ENCODE peak calls at places on chromosomes 4 and X, in eight cellular contexts. C, D, T, K, X, J, U and N are unnamed samples.

GRCh38 chrX:76109654-76110053 is 63.2 kb upstream of the PBDC1 start:
- DNase-seq in C (no peak), D (no peak), T (no peak), K (no peak), X (no peak), J (no peak), U (no peak), N (no peak)

GRCh38 chr4:99723555-99724450 is 66.2 kb upstream of the C4orf54 start:
- DNase-seq in C (peak; percentile 23), D (no peak), T (peak; percentile 31), K (no peak), X (no peak), J (peak; percentile 81), U (peak; percentile 68), N (peak; percentile 74)

GRCh38 chrX:6363193-6363592 is 134.5 kb upstream of the NLGN4X start:
- DNase-seq in C (no peak), D (no peak), T (no peak), K (no peak), X (no peak), J (no peak), U (no peak), N (no peak)

GRCh38 chr4:106305435-106306055 is 10.5 kb downstream of the TBCK start:
- DNase-seq in C (no peak), D (no peak), T (no peak), K (no peak), X (no peak), J (no peak), U (no peak), N (no peak)

GRCh38 chr4:73345399-73345975 is 58.6 kb upstream of the ALB start:
- DNase-seq in C (no peak), D (no peak), T (no peak), K (no peak), X (no peak), J (no peak), U (no peak), N (no peak)

GRCh38 chr4:112881842-112882241 is 167.6 kb upstream of the ANK2 start:
- DNase-seq in C (no peak), D (no peak), T (no peak), K (no peak), X (no peak), J (no peak), U (no peak), N (no peak)

GRCh38 chr4:137650051-137650450 is 117.8 kb upstream of the PCDH18 start:
- DNase-seq in C (no peak), D (no peak), T (no peak), K (no peak), X (no peak), J (no peak), U (no peak), N (no peak)

GRCh38 chr4:13977755-13978154 is 350.2 kb upstream of the BOD1L1 start:
- DNase-seq in C (no peak), D (no peak), T (no peak), K (no peak), X (no peak), J (no peak), U (no peak), N (no peak)

GRCh38 chrX:116490091-116490490 is 27.3 kb upstream of the CT83 start:
- DNase-seq in C (no peak), D (no peak), T (no peak), K (no peak), X (no peak), J (no peak), U (no peak), N (no peak)

GRCh38 chr4:57424231-57424897 is 314.2 kb upstream of the IGFBP7 start:
- DNase-seq in C (peak; percentile 8), D (no peak), T (peak; percentile 1), K (no peak), X (no peak), J (no peak), U (no peak), N (peak; percentile 41)

GRCh38 chrX:54422168-54422567 is 18.0 kb upstream of the TSR2 start:
- DNase-seq in C (no peak), D (no peak), T (no peak), K (no peak), X (no peak), J (no peak), U (no peak), N (no peak)

GRCh38 chr4:189022441-189023035 is 883.3 kb downstream of the TRIML1 start:
- DNase-seq in C (no peak), D (no peak), T (no peak), K (no peak), X (no peak), J (no peak), U (no peak), N (no peak)

GRCh38 chr4:48109413-48110263 is 24.4 kb downstream of the TXK start:
- DNase-seq in C (no peak), D (no peak), T (no peak), K (peak; percentile 28), X (no peak), J (no peak), U (no peak), N (no peak)

GRCh38 chrX:8868070-8868795 is 67.0 kb upstream of the FAM9A start:
- DNase-seq in C (no peak), D (no peak), T (no peak), K (no peak), X (no peak), J (peak; percentile 59), U (no peak), N (no peak)

GRCh38 chr4:152328595-152328994 is 207.3 kb downstream of the FBXW7 start:
- DNase-seq in C (no peak), D (no peak), T (no peak), K (no peak), X (no peak), J (no peak), U (no peak), N (no peak)

GRCh38 chr4:154743683-154744340 is at the start of gene LRAT:
- DNase-seq in C (peak; percentile 76), D (no peak), T (no peak), K (peak; percentile 62), X (peak; percentile 24), J (peak; percentile 57), U (peak; percentile 41), N (peak; percentile 80)

GRCh38 chr4:87375719-87376291 is 15.2 kb downstream of the HSD17B11 start:
- DNase-seq in C (peak; percentile 33), D (no peak), T (no peak), K (no peak), X (no peak), J (no peak), U (no peak), N (no peak)

GRCh38 chr4:53273726-53274125 is 92.1 kb downstream of the SCFD2 start:
- DNase-seq in C (no peak), D (no peak), T (no peak), K (no peak), X (no peak), J (no peak), U (no peak), N (no peak)